ENCODE peak calls at places on chromosomes 3 and 15, in seven cellular contexts. D, I, E, R, V, W and C are unnamed samples.

GRCh38 chr3:178320481-178321352 is 215.5 kb upstream of the KCNMB2 start:
- DNase-seq in I (peak), V (no peak), E (no peak), R (no peak), W (no peak), D (no peak), C (no peak)

GRCh38 chr15:95295311-95295710 is 1035.2 kb upstream of the NR2F2 start:
- DNase-seq in E (no peak), I (no peak), D (no peak), R (no peak), W (no peak), V (no peak), C (no peak)

GRCh38 chr3:169454823-169455222 is 208.7 kb downstream of the MECOM start:
- DNase-seq in W (no peak), D (no peak), I (no peak), V (no peak), E (no peak), R (no peak), C (no peak)

GRCh38 chr3:149310796-149311534 is 22.5 kb downstream of the TM4SF18 start:
- DNase-seq in E (no peak), V (no peak), D (no peak), R (no peak), I (no peak), W (no peak), C (no peak)

GRCh38 chr3:11567516-11568467 is 75.9 kb downstream of the VGLL4 start:
- DNase-seq in W (no peak), E (no peak), I (peak), V (no peak), R (no peak), D (peak), C (no peak)

GRCh38 chr3:138389841-138390581 is 41.6 kb downstream of the MRAS start:
- DNase-seq in V (no peak), W (no peak), D (peak), R (no peak), I (no peak), E (no peak), C (no peak)

GRCh38 chr3:153897842-153898241 is 223.3 kb upstream of the ARHGEF26 start:
- DNase-seq in D (no peak), R (no peak), W (no peak), V (no peak), I (no peak), E (no peak), C (no peak)

GRCh38 chr15:54990793-54991192 is 205.9 kb downstream of the RSL24D1 start:
- DNase-seq in W (no peak), D (no peak), E (no peak), I (no peak), V (no peak), R (no peak), C (no peak)

GRCh38 chr3:15206662-15207576 is 873 bp downstream of the CAPN7 start:
- DNase-seq in R (no peak), W (peak), I (no peak), V (peak), E (no peak), D (peak), C (no peak)

GRCh38 chr15:51736646-51737537 is 563 bp downstream of the LYSMD2 start:
- DNase-seq in V (peak), W (peak), R (peak), E (peak), I (peak), D (peak), C (peak)

GRCh38 chr15:91974321-91974720 is 120.8 kb downstream of the SLCO3A1 start:
- DNase-seq in V (no peak), D (no peak), E (no peak), I (peak), W (no peak), R (no peak), C (no peak)

GRCh38 chr3:134934933-134935332 is 139.9 kb downstream of the EPHB1 start:
- DNase-seq in D (no peak), R (no peak), E (no peak), V (no peak), W (no peak), I (no peak), C (no peak)

GRCh38 chr15:71125831-71126453 is 10.7 kb downstream of the THSD4 start:
- DNase-seq in E (no peak), I (no peak), V (peak), W (peak), D (peak), R (no peak), C (no peak)

GRCh38 chr3:184820525-184820924 is 8.6 kb downstream of the VPS8 start:
- DNase-seq in W (no peak), V (no peak), E (no peak), D (no peak), I (no peak), R (no peak), C (no peak)

GRCh38 chr3:60076307-60076706 is 1026.5 kb upstream of the CFAP20DC start:
- DNase-seq in R (no peak), I (no peak), D (no peak), V (no peak), E (no peak), W (no peak), C (no peak)

GRCh38 chr3:78519281-78519680 is 1248.5 kb downstream of the ROBO1 start:
- DNase-seq in E (no peak), W (no peak), V (no peak), D (no peak), I (no peak), R (no peak), C (no peak)

GRCh38 chr3:50600141-50600753 is 11.3 kb downstream of the CISH start:
- DNase-seq in D (no peak), E (no peak), I (no peak), R (peak), V (no peak), W (no peak), C (no peak)

GRCh38 chr3:100972867-100973266 is 20.4 kb downstream of the ABI3BP start:
- DNase-seq in R (no peak), E (no peak), W (no peak), V (no peak), D (no peak), I (no peak), C (no peak)

GRCh38 chr15:58053236-58054153 is 12.0 kb downstream of the ALDH1A2 start:
- DNase-seq in R (no peak), W (no peak), E (no peak), I (no peak), V (no peak), D (no peak), C (no peak)

GRCh38 chr15:67100808-67101581 is 35.6 kb downstream of the SMAD3 start:
- DNase-seq in R (no peak), V (no peak), D (no peak), W (no peak), I (no peak), E (no peak), C (no peak)

GRCh38 chr15:92048739-92049138 is 195.2 kb downstream of the SLCO3A1 start:
- DNase-seq in R (no peak), E (no peak), D (no peak), V (no peak), I (no peak), W (no peak), C (no peak)

GRCh38 chr15:88627463-88627862 is 6.3 kb downstream of the AEN start:
- DNase-seq in W (no peak), R (no peak), I (no peak), D (no peak), E (no peak), V (no peak), C (peak)

GRCh38 chr3:129996073-129996472 is 21.6 kb downstream of the TRH start:
- DNase-seq in I (no peak), W (no peak), D (no peak), V (no peak), R (peak), E (no peak), C (no peak)

GRCh38 chr15:80694624-80695098 is 449 bp upstream of the ABHD17C start:
- DNase-seq in I (no peak), V (peak), R (peak), D (peak), E (peak), W (peak), C (peak)

GRCh38 chr15:25811481-25811906 is 51.6 kb downstream of the ATP10A start:
- DNase-seq in E (no peak), R (no peak), V (no peak), I (no peak), D (no peak), W (no peak), C (no peak)

GRCh38 chr15:49809894-49810594 is 189.2 kb downstream of the DTWD1 start:
- DNase-seq in D (no peak), R (no peak), V (no peak), W (no peak), E (no peak), I (no peak), C (no peak)

GRCh38 chr15:26974120-26974780 is 3.3 kb downstream of the GABRG3 start:
- DNase-seq in R (no peak), D (peak), E (no peak), I (no peak), W (peak), V (peak), C (no peak)

GRCh38 chr3:27165348-27165747 is 203.8 kb downstream of the NEK10 start:
- DNase-seq in I (no peak), R (no peak), E (no peak), D (no peak), V (no peak), W (no peak), C (no peak)

GRCh38 chr15:95470997-95471692 is 859.4 kb upstream of the NR2F2 start:
- DNase-seq in W (no peak), V (no peak), I (peak), R (no peak), E (no peak), D (no peak), C (no peak)

DNA sequence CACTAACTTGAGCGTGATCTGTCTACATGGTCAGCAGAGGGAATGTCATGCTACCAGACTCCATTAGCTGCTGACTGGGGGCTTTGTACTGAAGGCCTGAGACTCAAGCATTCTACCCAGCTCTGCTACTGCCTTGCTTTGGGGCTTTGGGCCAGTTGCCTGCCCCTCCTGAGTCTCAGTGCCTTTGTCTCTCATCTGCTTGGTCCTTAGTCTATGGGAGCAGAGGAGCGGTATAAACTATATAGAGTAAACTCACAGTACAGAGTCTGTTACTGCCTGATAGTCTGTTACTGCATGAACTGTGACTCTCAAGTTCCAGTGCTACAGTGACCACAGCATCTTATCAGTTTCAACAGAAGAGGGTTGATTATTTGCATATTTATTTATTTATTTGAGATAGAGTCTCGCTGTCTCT is 38.5 kb upstream of the C15orf39 start:
- DNase-seq in D (no peak), W (no peak), R (no peak), E (no peak), V (no peak), I (no peak), C (no peak)
- H3K27ac ChIP-seq in D (no peak), W (no peak), R (no peak), E (peak), V (no peak), I (no peak), C (no peak)

DNA sequence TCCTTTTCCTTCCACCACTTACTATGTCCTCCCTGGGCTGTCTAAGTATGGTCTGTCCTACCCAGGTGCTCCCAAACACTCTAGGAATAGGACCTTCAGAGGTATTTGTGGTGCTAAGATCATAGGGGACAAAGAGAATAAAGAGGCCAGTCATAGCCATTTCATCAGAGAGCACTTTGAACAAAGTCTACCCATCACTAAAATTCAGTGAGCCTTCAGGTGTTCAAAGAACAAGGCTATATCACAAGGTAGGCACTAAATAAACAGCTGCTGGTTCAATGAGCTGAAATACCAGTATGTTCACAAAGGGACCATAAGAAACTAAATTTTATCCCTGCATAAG is 38.8 kb downstream of the NBEAL2 start:
- DNase-seq in R (no peak), E (no peak), D (no peak), V (no peak), W (no peak), I (no peak), C (no peak)
- H3K27ac ChIP-seq in R (no peak), E (no peak), D (no peak), V (no peak), W (no peak), I (no peak), C (peak)

DNA sequence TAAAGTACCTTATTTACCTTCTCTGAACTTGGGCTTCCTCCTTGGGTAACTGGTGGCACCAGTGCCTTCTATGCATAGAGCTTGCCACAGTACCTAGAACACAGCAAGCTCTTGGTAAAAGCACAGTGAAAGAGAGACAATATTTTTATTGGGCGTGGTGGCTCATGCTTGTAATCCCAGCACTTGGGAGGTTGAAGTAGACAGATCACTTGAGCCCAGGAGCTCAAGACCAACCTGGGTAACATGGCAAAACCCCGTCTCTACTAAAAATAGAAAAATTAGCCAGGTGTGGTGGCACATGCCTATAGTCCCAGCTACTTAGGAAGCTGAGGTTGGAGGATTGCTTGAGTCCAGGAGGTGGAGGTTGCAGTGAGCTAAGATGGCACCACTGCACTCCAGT is 285.1 kb downstream of the PTPRG start:
- DNase-seq in I (no peak), V (no peak), D (no peak), R (no peak), W (no peak), E (no peak), C (no peak)
- H3K27ac ChIP-seq in I (no peak), V (no peak), D (no peak), R (peak), W (peak), E (no peak), C (no peak)

GRCh38 chr15:38349251-38349650 is 96.6 kb downstream of the SPRED1 start:
- DNase-seq in V (no peak), I (no peak), E (no peak), D (no peak), W (no peak), R (no peak), C (no peak)

GRCh38 chr15:38351466-38351865 is 98.8 kb downstream of the SPRED1 start:
- DNase-seq in W (no peak), E (no peak), I (no peak), D (no peak), R (no peak), V (no peak), C (no peak)

DNA sequence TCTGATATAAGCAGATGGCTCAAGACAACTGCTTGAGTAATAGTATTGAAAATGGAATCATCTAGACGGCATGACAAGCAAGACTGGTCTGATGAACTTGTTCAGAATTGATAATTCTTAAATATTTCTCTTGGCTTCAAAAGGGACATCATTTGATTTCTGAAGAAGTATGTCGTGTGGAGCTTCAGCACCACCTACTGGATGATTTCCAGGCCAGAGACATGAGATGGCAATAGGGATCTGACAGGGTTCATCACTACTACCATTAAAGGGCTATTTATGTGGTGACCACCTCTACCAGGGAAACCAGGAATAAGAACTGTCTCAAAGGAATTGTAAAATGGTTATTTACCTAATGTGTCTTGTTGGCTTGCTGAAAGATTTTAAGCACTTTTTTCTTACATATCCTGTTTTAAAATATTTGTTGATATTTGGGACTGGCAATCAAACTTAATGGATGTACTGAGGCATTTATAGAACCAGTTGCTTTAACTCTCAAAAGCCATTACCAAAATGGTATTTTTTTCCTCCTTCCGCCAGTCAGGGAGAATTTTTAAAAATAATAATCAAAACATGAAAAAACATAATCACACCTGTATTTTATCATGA is 99.5 kb upstream of the FAM98B start:
- DNase-seq in R (no peak), D (peak), V (peak), E (peak), I (no peak), W (peak), C (peak)
- H3K27ac ChIP-seq in R (no peak), D (no peak), V (no peak), E (no peak), I (no peak), W (no peak), C (no peak)

DNA sequence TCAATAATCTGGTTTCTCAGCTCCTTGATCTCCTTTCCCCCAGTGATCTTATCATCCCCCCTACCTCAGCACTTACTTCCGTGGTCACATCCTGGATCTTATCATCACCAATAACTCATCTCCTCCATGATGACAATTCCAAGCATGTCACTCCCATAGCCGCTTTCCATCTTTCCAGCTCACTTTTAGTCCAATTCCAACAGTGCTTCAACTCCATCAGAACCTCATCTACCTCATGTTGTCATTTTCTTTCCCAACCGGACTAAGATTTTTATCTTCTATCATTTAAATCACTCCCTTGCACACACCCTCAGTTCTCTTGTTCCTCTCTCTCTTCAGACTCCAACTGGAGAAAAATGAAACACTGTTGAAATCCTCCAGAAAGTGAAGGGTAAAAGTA is 75.9 kb upstream of the UBE2E2 start:
- DNase-seq in W (no peak), V (no peak), D (no peak), E (no peak), R (no peak), I (no peak), C (no peak)
- H3K27ac ChIP-seq in W (no peak), V (no peak), D (no peak), E (no peak), R (no peak), I (no peak), C (no peak)